ENCODE peak calls at places on chromosomes 5 and 9, in seven cellular contexts. V, J, W, M, C, I and L are unnamed samples.

GRCh38 chr5:150548123-150548522 is 40.2 kb downstream of the NDST1 start:
- DNase-seq in V (no peak), J (no peak), W (no peak), M (no peak), C (no peak), I (no peak), L (no peak)

GRCh38 chr5:132008163-132008473 is 3.3 kb downstream of the ACSL6 start:
- DNase-seq in V (no peak), J (no peak), W (no peak), M (no peak), C (no peak), I (no peak), L (no peak)

GRCh38 chr9:125126019-125126746 is 17.1 kb downstream of the SCAI start:
- DNase-seq in V (peak; percentile 100), J (peak; percentile 33), W (peak; percentile 6), M (peak; percentile 22), C (no peak), I (peak; percentile 99), L (no peak)

GRCh38 chr5:58786904-58787303 is 204.0 kb downstream of the RAB3C start:
- DNase-seq in V (no peak), J (no peak), W (no peak), M (no peak), C (no peak), I (no peak), L (no peak)

GRCh38 chr9:107906074-107906473 is 416.5 kb upstream of the KLF4 start:
- DNase-seq in V (no peak), J (no peak), W (no peak), M (no peak), C (no peak), I (no peak), L (no peak)

GRCh38 chr5:175235251-175235963 is 208.6 kb downstream of the DRD1 start:
- DNase-seq in V (peak; percentile 12), J (no peak), W (no peak), M (no peak), C (no peak), I (no peak), L (no peak)

GRCh38 chr5:131366428-131366827 is 102.6 kb downstream of the CDC42SE2 start:
- DNase-seq in V (peak; percentile 19), J (no peak), W (no peak), M (no peak), C (no peak), I (no peak), L (no peak)

GRCh38 chr5:65391591-65391990 is 90.1 kb downstream of the ADAMTS6 start:
- DNase-seq in V (peak; percentile 51), J (no peak), W (no peak), M (no peak), C (no peak), I (no peak), L (peak; percentile 30)

GRCh38 chr5:60960591-60960990 is 15.6 kb downstream of the NDUFAF2 start:
- DNase-seq in V (peak; percentile 46), J (no peak), W (no peak), M (peak; percentile 37), C (no peak), I (peak; percentile 56), L (no peak)

GRCh38 chr9:18477121-18477705 is 3.3 kb downstream of the ADAMTSL1 start:
- DNase-seq in V (no peak), J (no peak), W (no peak), M (no peak), C (no peak), I (no peak), L (no peak)

DNA sequence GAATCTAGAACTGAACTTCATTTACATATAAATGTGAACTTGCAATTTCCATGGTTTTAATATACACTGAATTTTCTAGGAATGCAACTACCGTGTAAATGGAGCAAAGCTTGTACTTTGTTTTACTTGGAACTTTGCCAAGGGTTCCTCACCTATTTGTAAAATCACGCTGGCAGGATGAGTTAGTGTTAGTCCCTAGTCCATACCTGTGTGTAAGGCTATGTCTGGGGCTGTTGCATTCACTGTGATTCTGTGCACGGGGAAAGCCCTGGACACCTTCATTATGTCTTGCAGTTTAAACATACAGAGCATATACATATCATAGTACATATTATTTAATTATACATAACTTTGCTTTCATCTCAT is 119.9 kb downstream of the PAX5 start:
- DNase-seq in V (no peak), J (no peak), W (no peak), M (no peak), C (no peak), I (no peak), L (no peak)
- H3K23ac ChIP-seq in V (no peak overlapping the region), J (no peak overlapping the region), W (no peak overlapping the region), M (no peak overlapping the region), C (no peak overlapping the region), I (no peak overlapping the region), L (no peak overlapping the region)

GRCh38 chr5:43702293-43702692 is 99.3 kb downstream of the NNT start:
- DNase-seq in V (no peak), J (no peak), W (no peak), M (no peak), C (no peak), I (no peak), L (no peak)
- H3K23ac ChIP-seq in V (no peak overlapping the region), J (no peak overlapping the region), W (no peak overlapping the region), M (no peak overlapping the region), C (no peak overlapping the region), I (no peak overlapping the region), L (no peak overlapping the region)

DNA sequence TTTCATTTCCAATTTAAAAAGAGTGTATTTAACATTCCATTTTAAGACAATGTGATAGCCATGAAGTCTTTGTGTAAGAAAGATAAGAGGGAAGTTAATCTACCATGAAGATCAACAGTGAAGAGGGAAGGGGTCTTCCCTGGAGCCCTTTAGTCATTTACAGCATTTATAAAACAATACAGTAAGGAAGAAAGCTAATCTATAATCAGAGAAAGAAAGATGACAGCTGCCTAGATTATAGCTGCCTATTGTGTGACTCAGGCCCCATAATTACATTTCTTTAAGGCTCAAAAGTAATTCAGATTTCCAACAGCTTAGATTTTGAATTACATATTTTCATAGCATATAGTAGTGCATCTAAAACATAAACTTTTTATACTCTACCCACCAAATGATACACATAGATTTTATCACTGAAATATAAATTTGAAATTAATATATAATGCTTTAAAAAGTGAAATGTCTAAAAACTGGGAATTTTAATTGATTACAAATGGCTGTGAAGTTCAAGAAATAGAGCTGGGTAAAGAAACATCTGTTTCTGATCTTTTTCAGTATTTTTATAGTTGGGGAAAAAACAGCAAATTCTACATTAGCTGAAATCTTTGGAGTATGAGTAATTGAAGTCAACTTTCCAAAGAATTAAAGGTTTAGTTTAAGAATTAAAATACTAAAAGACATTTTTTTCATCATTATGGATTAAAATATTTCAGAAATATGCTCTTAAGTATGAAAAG is 89.6 kb downstream of the RIC1 start:
- DNase-seq in V (peak; percentile 24), J (no peak), W (no peak), M (peak; percentile 57), C (no peak), I (no peak), L (no peak)
- H3K23ac ChIP-seq in V (no peak overlapping the region), J (no peak overlapping the region), W (no peak overlapping the region), M (no peak overlapping the region), C (no peak overlapping the region), I (no peak overlapping the region), L (no peak overlapping the region)

DNA sequence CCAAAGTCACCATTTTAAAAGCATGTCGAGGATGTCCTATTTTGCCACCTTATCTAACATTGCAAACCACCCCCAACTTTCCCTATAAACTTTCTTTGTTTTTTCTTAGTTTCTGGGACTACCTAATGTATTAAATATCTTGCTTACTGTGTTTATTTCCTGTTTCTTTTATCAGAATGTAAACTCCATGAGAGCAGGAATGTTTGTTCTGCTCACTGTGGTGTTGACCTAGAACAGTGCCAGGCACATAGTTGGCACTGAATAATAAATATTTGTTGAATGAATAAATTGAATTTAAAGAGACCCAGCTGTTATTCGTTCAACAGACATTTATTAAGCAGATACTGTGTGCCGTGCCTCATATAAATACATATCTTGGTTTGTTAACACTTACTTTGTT is 35.2 kb downstream of the MACIR start:
- DNase-seq in V (no peak), J (no peak), W (no peak), M (no peak), C (no peak), I (no peak), L (no peak)
- H3K23ac ChIP-seq in V (no peak overlapping the region), J (no peak overlapping the region), W (no peak overlapping the region), M (no peak overlapping the region), C (no peak overlapping the region), I (no peak overlapping the region), L (no peak overlapping the region)

GRCh38 chr5:173628501-173628900 is 12.1 kb upstream of the BOD1 start:
- DNase-seq in V (no peak), J (no peak), W (no peak), M (no peak), C (no peak), I (no peak), L (no peak)
- H3K23ac ChIP-seq in V (no peak overlapping the region), J (no peak overlapping the region), W (no peak overlapping the region), M (no peak overlapping the region), C (no peak overlapping the region), I (no peak overlapping the region), L (no peak overlapping the region)

DNA sequence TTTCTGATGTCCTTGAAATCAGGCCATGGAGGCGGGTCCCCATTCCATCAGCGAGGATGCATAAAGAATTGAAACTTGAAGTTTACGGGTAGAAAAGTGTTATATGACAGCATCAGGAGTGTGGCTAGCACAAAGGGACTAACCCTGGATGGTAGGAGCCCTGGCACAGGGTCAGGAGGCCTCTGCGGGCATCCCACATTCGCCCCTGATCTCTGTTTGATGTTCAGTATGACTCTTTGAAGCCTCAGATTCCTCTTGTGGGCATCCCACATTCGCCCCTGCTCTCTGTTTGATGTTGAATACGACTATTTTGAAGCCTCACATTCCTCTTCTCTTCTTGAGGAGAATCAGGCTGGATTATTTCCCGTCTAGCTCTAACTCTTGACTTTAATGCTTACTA is 94.7 kb upstream of the ADRA1B start:
- DNase-seq in V (no peak), J (no peak), W (no peak), M (no peak), C (no peak), I (no peak), L (no peak)
- H3K23ac ChIP-seq in V (no peak overlapping the region), J (no peak overlapping the region), W (no peak overlapping the region), M (no peak overlapping the region), C (no peak overlapping the region), I (no peak overlapping the region), L (no peak overlapping the region)